ENCODE peak calls at places on chromosomes 16 and 17, in four cellular contexts. E is HFF-Myc, Q is epithelial cell of esophagus, V is activated gamma-delta T cell treated with Interleukin-2 at 50 U/mL for 16 hours. Y is an unnamed sample.

GRCh38 chr17:40017422-40018080 is 2.3 kb downstream of the CSF3 start:
- DNase-seq in E (no peak), Q (no peak), V (no peak), Y (no peak)

GRCh38 chr17:42682400-42683384 is at the start of gene CNTNAP1:
- DNase-seq in E (no peak), Q (peak), V (peak), Y (no peak)

GRCh38 chr16:23833504-23833903 is 2.3 kb upstream of the PRKCB start:
- DNase-seq in E (no peak), Q (no peak), V (no peak), Y (no peak)

GRCh38 chr17:8820311-8821010 is 21.3 kb upstream of the MFSD6L start:
- DNase-seq in E (no peak), Q (no peak), V (no peak), Y (no peak)

GRCh38 chr17:356671-357434 is 4.2 kb upstream of the RPH3AL start:
- DNase-seq in E (no peak), Q (no peak), V (no peak), Y (no peak)

GRCh38 chr16:1144476-1145382 is 8.2 kb upstream of the CACNA1H start:
- DNase-seq in E (no peak), Q (no peak), V (no peak), Y (no peak)

GRCh38 chr17:41919165-41919817 is 540 bp upstream of the ACLY start:
- DNase-seq in E (no peak), Q (peak), V (no peak), Y (no peak)

GRCh38 chr17:37507108-37507507 is 17.4 kb downstream of the DUSP14 start:
- DNase-seq in E (no peak), Q (no peak), V (no peak), Y (no peak)

GRCh38 chr17:82232322-82232785 is 3.5 kb downstream of the SLC16A3 start:
- DNase-seq in E (no peak), Q (no peak), V (no peak), Y (no peak)

GRCh38 chr16:66135376-66135775 is 231.1 kb upstream of the CDH5 start:
- DNase-seq in E (no peak), Q (no peak), V (no peak), Y (no peak)

GRCh38 chr17:35244345-35245195 is 1.7 kb downstream of the SLFN5 start:
- DNase-seq in E (peak), Q (peak), V (peak), Y (no peak)

GRCh38 chr17:29949708-29950107 is 8.3 kb downstream of the EFCAB5 start:
- DNase-seq in E (no peak), Q (no peak), V (no peak), Y (no peak)

GRCh38 chr17:77907497-77908120 is 50.9 kb upstream of the TNRC6C start:
- DNase-seq in E (no peak), Q (no peak), V (no peak), Y (no peak)

GRCh38 chr16:27379919-27380318 is 22.1 kb upstream of the IL21R start:
- DNase-seq in E (no peak), Q (no peak), V (no peak), Y (no peak)

GRCh38 chr17:72837335-72837734 is 255.2 kb downstream of the SLC39A11 start:
- DNase-seq in E (no peak), Q (no peak), V (no peak), Y (no peak)

GRCh38 chr17:42107597-42108576 is 4.6 kb downstream of the DHX58 start:
- DNase-seq in E (peak), Q (peak), V (peak), Y (no peak)

GRCh38 chr17:71709974-71710373 is 410.8 kb upstream of the SOX9 start:
- DNase-seq in E (no peak), Q (no peak), V (no peak), Y (no peak)

GRCh38 chr17:2954898-2955445 is 108.4 kb downstream of the OR1D5 start:
- DNase-seq in E (peak), Q (peak), V (no peak), Y (peak)

GRCh38 chr16:25747160-25747758 is 55.5 kb downstream of the HS3ST4 start:
- DNase-seq in E (no peak), Q (peak), V (no peak), Y (no peak)

Y was measured in AG04450.